ENCODE peak calls at places on chromosomes 5 and 9, in six cellular contexts. One of them, this sample, is unnamed.
A peak's percentile ranks its signal among the peaks of the same experiment; 100 is the strongest.

GRCh38 chr5:74452851-74453250 is 187.7 kb downstream of the ENC1 start:
- DNase-seq in naive thymus-derived CD4-positive, alpha-beta T cell: no peak
- DNase-seq in fibroblast of pulmonary artery: no peak
- DNase-seq in activated CD4-positive, alpha-beta T cell treated with anti-CD3 and anti-CD28 coated beads, Interleukin-2, amount 50 U/mL, for 48 hours: no peak
- DNase-seq in GM12865: peak; percentile 20
- DNase-seq in stimulated activated naive CD8-positive, alpha-beta T cell treated with anti-CD3 and anti-CD28 coated beads, Interleukin-15, amount 100 ng/mL, for 72 hours: no peak
- DNase-seq in this sample: no peak

GRCh38 chr9:38687389-38687842 is 32.5 kb downstream of the FAM240B start:
- DNase-seq in naive thymus-derived CD4-positive, alpha-beta T cell: peak; percentile 28
- DNase-seq in fibroblast of pulmonary artery: no peak
- DNase-seq in activated CD4-positive, alpha-beta T cell treated with anti-CD3 and anti-CD28 coated beads, Interleukin-2, amount 50 U/mL, for 48 hours: peak; percentile 25
- DNase-seq in GM12865: peak; percentile 40
- DNase-seq in stimulated activated naive CD8-positive, alpha-beta T cell treated with anti-CD3 and anti-CD28 coated beads, Interleukin-15, amount 100 ng/mL, for 72 hours: peak; percentile 34
- DNase-seq in this sample: peak; percentile 11

GRCh38 chr5:93164690-93165089 is 416.3 kb downstream of the NR2F1-AS1 start:
- DNase-seq in naive thymus-derived CD4-positive, alpha-beta T cell: no peak
- DNase-seq in fibroblast of pulmonary artery: peak; percentile 93
- DNase-seq in activated CD4-positive, alpha-beta T cell treated with anti-CD3 and anti-CD28 coated beads, Interleukin-2, amount 50 U/mL, for 48 hours: no peak
- DNase-seq in GM12865: no peak
- DNase-seq in stimulated activated naive CD8-positive, alpha-beta T cell treated with anti-CD3 and anti-CD28 coated beads, Interleukin-15, amount 100 ng/mL, for 72 hours: no peak
- DNase-seq in this sample: no peak

GRCh38 chr5:86152988-86153560 is 464.7 kb upstream of the COX7C start:
- DNase-seq in naive thymus-derived CD4-positive, alpha-beta T cell: no peak
- DNase-seq in fibroblast of pulmonary artery: no peak
- DNase-seq in activated CD4-positive, alpha-beta T cell treated with anti-CD3 and anti-CD28 coated beads, Interleukin-2, amount 50 U/mL, for 48 hours: no peak
- DNase-seq in GM12865: no peak
- DNase-seq in stimulated activated naive CD8-positive, alpha-beta T cell treated with anti-CD3 and anti-CD28 coated beads, Interleukin-15, amount 100 ng/mL, for 72 hours: no peak
- DNase-seq in this sample: no peak

GRCh38 chr9:69454327-69454726 is 129.3 kb downstream of the ENTREP1 start:
- DNase-seq in naive thymus-derived CD4-positive, alpha-beta T cell: no peak
- DNase-seq in fibroblast of pulmonary artery: no peak
- DNase-seq in activated CD4-positive, alpha-beta T cell treated with anti-CD3 and anti-CD28 coated beads, Interleukin-2, amount 50 U/mL, for 48 hours: no peak
- DNase-seq in GM12865: no peak
- DNase-seq in stimulated activated naive CD8-positive, alpha-beta T cell treated with anti-CD3 and anti-CD28 coated beads, Interleukin-15, amount 100 ng/mL, for 72 hours: no peak
- DNase-seq in this sample: no peak

GRCh38 chr9:126986506-126986951 is 71.9 kb downstream of the RALGPS1 start:
- DNase-seq in naive thymus-derived CD4-positive, alpha-beta T cell: no peak
- DNase-seq in fibroblast of pulmonary artery: no peak
- DNase-seq in activated CD4-positive, alpha-beta T cell treated with anti-CD3 and anti-CD28 coated beads, Interleukin-2, amount 50 U/mL, for 48 hours: no peak
- DNase-seq in GM12865: peak; percentile 12
- DNase-seq in stimulated activated naive CD8-positive, alpha-beta T cell treated with anti-CD3 and anti-CD28 coated beads, Interleukin-15, amount 100 ng/mL, for 72 hours: peak; percentile 45
- DNase-seq in this sample: no peak

GRCh38 chr5:39209924-39210323 is 9.4 kb downstream of the FYB1 start:
- DNase-seq in naive thymus-derived CD4-positive, alpha-beta T cell: peak; percentile 77
- DNase-seq in fibroblast of pulmonary artery: no peak
- DNase-seq in activated CD4-positive, alpha-beta T cell treated with anti-CD3 and anti-CD28 coated beads, Interleukin-2, amount 50 U/mL, for 48 hours: peak; percentile 75
- DNase-seq in GM12865: peak; percentile 39
- DNase-seq in stimulated activated naive CD8-positive, alpha-beta T cell treated with anti-CD3 and anti-CD28 coated beads, Interleukin-15, amount 100 ng/mL, for 72 hours: peak; percentile 90
- DNase-seq in this sample: peak; percentile 82

GRCh38 chr5:174317261-174317894 is 271.9 kb downstream of the NSG2 start:
- DNase-seq in naive thymus-derived CD4-positive, alpha-beta T cell: no peak
- DNase-seq in fibroblast of pulmonary artery: peak; percentile 65
- DNase-seq in activated CD4-positive, alpha-beta T cell treated with anti-CD3 and anti-CD28 coated beads, Interleukin-2, amount 50 U/mL, for 48 hours: no peak
- DNase-seq in GM12865: peak; percentile 40
- DNase-seq in stimulated activated naive CD8-positive, alpha-beta T cell treated with anti-CD3 and anti-CD28 coated beads, Interleukin-15, amount 100 ng/mL, for 72 hours: no peak
- DNase-seq in this sample: no peak

GRCh38 chr9:131418143-131419028 is 24.5 kb downstream of the PRRC2B start:
- DNase-seq in naive thymus-derived CD4-positive, alpha-beta T cell: no peak
- DNase-seq in fibroblast of pulmonary artery: no peak
- DNase-seq in activated CD4-positive, alpha-beta T cell treated with anti-CD3 and anti-CD28 coated beads, Interleukin-2, amount 50 U/mL, for 48 hours: no peak
- DNase-seq in GM12865: no peak
- DNase-seq in stimulated activated naive CD8-positive, alpha-beta T cell treated with anti-CD3 and anti-CD28 coated beads, Interleukin-15, amount 100 ng/mL, for 72 hours: no peak
- DNase-seq in this sample: no peak

GRCh38 chr5:81986126-81986525 is 14.3 kb downstream of the ATG10 start:
- DNase-seq in naive thymus-derived CD4-positive, alpha-beta T cell: no peak
- DNase-seq in fibroblast of pulmonary artery: no peak
- DNase-seq in activated CD4-positive, alpha-beta T cell treated with anti-CD3 and anti-CD28 coated beads, Interleukin-2, amount 50 U/mL, for 48 hours: no peak
- DNase-seq in GM12865: no peak
- DNase-seq in stimulated activated naive CD8-positive, alpha-beta T cell treated with anti-CD3 and anti-CD28 coated beads, Interleukin-15, amount 100 ng/mL, for 72 hours: no peak
- DNase-seq in this sample: no peak

GRCh38 chr5:39523821-39524220 is 99.0 kb upstream of the DAB2 start:
- DNase-seq in naive thymus-derived CD4-positive, alpha-beta T cell: no peak
- DNase-seq in fibroblast of pulmonary artery: peak; percentile 47
- DNase-seq in activated CD4-positive, alpha-beta T cell treated with anti-CD3 and anti-CD28 coated beads, Interleukin-2, amount 50 U/mL, for 48 hours: no peak
- DNase-seq in GM12865: no peak
- DNase-seq in stimulated activated naive CD8-positive, alpha-beta T cell treated with anti-CD3 and anti-CD28 coated beads, Interleukin-15, amount 100 ng/mL, for 72 hours: no peak
- DNase-seq in this sample: no peak

GRCh38 chr9:27528278-27528885 is 1.2 kb downstream of the MOB3B start:
- DNase-seq in naive thymus-derived CD4-positive, alpha-beta T cell: peak; percentile 70
- DNase-seq in fibroblast of pulmonary artery: peak; percentile 60
- DNase-seq in activated CD4-positive, alpha-beta T cell treated with anti-CD3 and anti-CD28 coated beads, Interleukin-2, amount 50 U/mL, for 48 hours: peak; percentile 57
- DNase-seq in GM12865: peak; percentile 52
- DNase-seq in stimulated activated naive CD8-positive, alpha-beta T cell treated with anti-CD3 and anti-CD28 coated beads, Interleukin-15, amount 100 ng/mL, for 72 hours: peak; percentile 53
- DNase-seq in this sample: peak; percentile 48

GRCh38 chr9:2676466-2676865 is 40.8 kb upstream of the KCNV2 start:
- DNase-seq in naive thymus-derived CD4-positive, alpha-beta T cell: no peak
- DNase-seq in fibroblast of pulmonary artery: no peak
- DNase-seq in activated CD4-positive, alpha-beta T cell treated with anti-CD3 and anti-CD28 coated beads, Interleukin-2, amount 50 U/mL, for 48 hours: no peak
- DNase-seq in GM12865: no peak
- DNase-seq in stimulated activated naive CD8-positive, alpha-beta T cell treated with anti-CD3 and anti-CD28 coated beads, Interleukin-15, amount 100 ng/mL, for 72 hours: no peak
- DNase-seq in this sample: no peak

GRCh38 chr5:177308740-177309139 is 3.0 kb downstream of the MXD3 start:
- DNase-seq in naive thymus-derived CD4-positive, alpha-beta T cell: peak; percentile 12
- DNase-seq in fibroblast of pulmonary artery: no peak
- DNase-seq in activated CD4-positive, alpha-beta T cell treated with anti-CD3 and anti-CD28 coated beads, Interleukin-2, amount 50 U/mL, for 48 hours: no peak
- DNase-seq in GM12865: no peak
- DNase-seq in stimulated activated naive CD8-positive, alpha-beta T cell treated with anti-CD3 and anti-CD28 coated beads, Interleukin-15, amount 100 ng/mL, for 72 hours: no peak
- DNase-seq in this sample: no peak

GRCh38 chr5:140219068-140219971 is 44.3 kb downstream of the CYSTM1 start:
- DNase-seq in naive thymus-derived CD4-positive, alpha-beta T cell: no peak
- DNase-seq in fibroblast of pulmonary artery: peak; percentile 45
- DNase-seq in activated CD4-positive, alpha-beta T cell treated with anti-CD3 and anti-CD28 coated beads, Interleukin-2, amount 50 U/mL, for 48 hours: no peak
- DNase-seq in GM12865: no peak
- DNase-seq in stimulated activated naive CD8-positive, alpha-beta T cell treated with anti-CD3 and anti-CD28 coated beads, Interleukin-15, amount 100 ng/mL, for 72 hours: no peak
- DNase-seq in this sample: no peak

GRCh38 chr5:154947778-154948177 is 6.9 kb downstream of the MRPL22 start:
- DNase-seq in naive thymus-derived CD4-positive, alpha-beta T cell: no peak
- DNase-seq in fibroblast of pulmonary artery: no peak
- DNase-seq in activated CD4-positive, alpha-beta T cell treated with anti-CD3 and anti-CD28 coated beads, Interleukin-2, amount 50 U/mL, for 48 hours: no peak
- DNase-seq in GM12865: no peak
- DNase-seq in stimulated activated naive CD8-positive, alpha-beta T cell treated with anti-CD3 and anti-CD28 coated beads, Interleukin-15, amount 100 ng/mL, for 72 hours: no peak
- DNase-seq in this sample: no peak

GRCh38 chr9:81492710-81493447 is 196.5 kb downstream of the TLE1 start:
- DNase-seq in naive thymus-derived CD4-positive, alpha-beta T cell: no peak
- DNase-seq in fibroblast of pulmonary artery: peak; percentile 93
- DNase-seq in activated CD4-positive, alpha-beta T cell treated with anti-CD3 and anti-CD28 coated beads, Interleukin-2, amount 50 U/mL, for 48 hours: no peak
- DNase-seq in GM12865: no peak
- DNase-seq in stimulated activated naive CD8-positive, alpha-beta T cell treated with anti-CD3 and anti-CD28 coated beads, Interleukin-15, amount 100 ng/mL, for 72 hours: no peak
- DNase-seq in this sample: no peak

GRCh38 chr9:128684325-128685021 is 4.5 kb upstream of the SET start:
- DNase-seq in naive thymus-derived CD4-positive, alpha-beta T cell: peak; percentile 74
- DNase-seq in fibroblast of pulmonary artery: peak; percentile 73
- DNase-seq in activated CD4-positive, alpha-beta T cell treated with anti-CD3 and anti-CD28 coated beads, Interleukin-2, amount 50 U/mL, for 48 hours: peak; percentile 80
- DNase-seq in GM12865: peak; percentile 93
- DNase-seq in stimulated activated naive CD8-positive, alpha-beta T cell treated with anti-CD3 and anti-CD28 coated beads, Interleukin-15, amount 100 ng/mL, for 72 hours: peak; percentile 84
- DNase-seq in this sample: peak; percentile 73

GRCh38 chr5:135033026-135033861 is 784 bp downstream of the PITX1 start:
- DNase-seq in naive thymus-derived CD4-positive, alpha-beta T cell: peak; percentile 45
- DNase-seq in fibroblast of pulmonary artery: peak; percentile 21
- DNase-seq in activated CD4-positive, alpha-beta T cell treated with anti-CD3 and anti-CD28 coated beads, Interleukin-2, amount 50 U/mL, for 48 hours: no peak
- DNase-seq in GM12865: peak; percentile 26
- DNase-seq in stimulated activated naive CD8-positive, alpha-beta T cell treated with anti-CD3 and anti-CD28 coated beads, Interleukin-15, amount 100 ng/mL, for 72 hours: no peak
- DNase-seq in this sample: no peak

GRCh38 chr9:137315581-137316011 is 13.5 kb upstream of the NRARP start:
- DNase-seq in naive thymus-derived CD4-positive, alpha-beta T cell: no peak
- DNase-seq in fibroblast of pulmonary artery: no peak
- DNase-seq in activated CD4-positive, alpha-beta T cell treated with anti-CD3 and anti-CD28 coated beads, Interleukin-2, amount 50 U/mL, for 48 hours: no peak
- DNase-seq in GM12865: no peak
- DNase-seq in stimulated activated naive CD8-positive, alpha-beta T cell treated with anti-CD3 and anti-CD28 coated beads, Interleukin-15, amount 100 ng/mL, for 72 hours: no peak
- DNase-seq in this sample: no peak

GRCh38 chr9:130882696-130883225 is 13.9 kb downstream of the QRFP start:
- DNase-seq in naive thymus-derived CD4-positive, alpha-beta T cell: no peak
- DNase-seq in fibroblast of pulmonary artery: no peak
- DNase-seq in activated CD4-positive, alpha-beta T cell treated with anti-CD3 and anti-CD28 coated beads, Interleukin-2, amount 50 U/mL, for 48 hours: no peak
- DNase-seq in GM12865: no peak
- DNase-seq in stimulated activated naive CD8-positive, alpha-beta T cell treated with anti-CD3 and anti-CD28 coated beads, Interleukin-15, amount 100 ng/mL, for 72 hours: no peak
- DNase-seq in this sample: no peak

GRCh38 chr5:27171696-27172362 is 133.4 kb upstream of the CDH9 start:
- DNase-seq in naive thymus-derived CD4-positive, alpha-beta T cell: no peak
- DNase-seq in fibroblast of pulmonary artery: no peak
- DNase-seq in activated CD4-positive, alpha-beta T cell treated with anti-CD3 and anti-CD28 coated beads, Interleukin-2, amount 50 U/mL, for 48 hours: no peak
- DNase-seq in GM12865: no peak
- DNase-seq in stimulated activated naive CD8-positive, alpha-beta T cell treated with anti-CD3 and anti-CD28 coated beads, Interleukin-15, amount 100 ng/mL, for 72 hours: no peak
- DNase-seq in this sample: no peak

GRCh38 chr5:135873831-135874230 is 21.8 kb downstream of the IL9 start:
- DNase-seq in naive thymus-derived CD4-positive, alpha-beta T cell: no peak
- DNase-seq in fibroblast of pulmonary artery: no peak
- DNase-seq in activated CD4-positive, alpha-beta T cell treated with anti-CD3 and anti-CD28 coated beads, Interleukin-2, amount 50 U/mL, for 48 hours: no peak
- DNase-seq in GM12865: no peak
- DNase-seq in stimulated activated naive CD8-positive, alpha-beta T cell treated with anti-CD3 and anti-CD28 coated beads, Interleukin-15, amount 100 ng/mL, for 72 hours: no peak
- DNase-seq in this sample: no peak

GRCh38 chr5:131022811-131023210 is 142.2 kb downstream of the HINT1 start:
- DNase-seq in naive thymus-derived CD4-positive, alpha-beta T cell: no peak
- DNase-seq in fibroblast of pulmonary artery: no peak
- DNase-seq in activated CD4-positive, alpha-beta T cell treated with anti-CD3 and anti-CD28 coated beads, Interleukin-2, amount 50 U/mL, for 48 hours: no peak
- DNase-seq in GM12865: no peak
- DNase-seq in stimulated activated naive CD8-positive, alpha-beta T cell treated with anti-CD3 and anti-CD28 coated beads, Interleukin-15, amount 100 ng/mL, for 72 hours: no peak
- DNase-seq in this sample: no peak

GRCh38 chr9:104923740-104924139 is 4.2 kb downstream of the ABCA1 start:
- DNase-seq in naive thymus-derived CD4-positive, alpha-beta T cell: no peak
- DNase-seq in fibroblast of pulmonary artery: no peak
- DNase-seq in activated CD4-positive, alpha-beta T cell treated with anti-CD3 and anti-CD28 coated beads, Interleukin-2, amount 50 U/mL, for 48 hours: no peak
- DNase-seq in GM12865: peak; percentile 44
- DNase-seq in stimulated activated naive CD8-positive, alpha-beta T cell treated with anti-CD3 and anti-CD28 coated beads, Interleukin-15, amount 100 ng/mL, for 72 hours: no peak
- DNase-seq in this sample: no peak

This sample was measured in activated T-helper 2 cell treated with anti-CD3 and anti-CD28 coated beads, Interferon-gamma antibody, Interleukin-2, Interleukin-4, amounts not matched to agents 10 μg/mL and 5 μg/mL and 100 μg/mL, durations not matched to agents 14 hours and 24 hours and 36 hours.